ENCODE peak calls at places on chromosomes 7 and 10, in four cellular contexts. D, L, S and N are unnamed samples.

GRCh38 chr10:26697922-26698608 is 564 bp downstream of the PDSS1 start:
- DNase-seq in D (no peak), L (no peak), S (peak), N (no peak)

GRCh38 chr7:27940341-27940740 is 200.4 kb downstream of the TAX1BP1 start:
- DNase-seq in D (no peak), L (no peak), S (no peak), N (no peak)

GRCh38 chr10:6778992-6779701 is 199.1 kb upstream of the PRKCQ start:
- DNase-seq in D (no peak), L (no peak), S (no peak), N (no peak)

GRCh38 chr7:134532155-134533089 is 5.1 kb downstream of the AKR1B10 start:
- DNase-seq in D (no peak), L (no peak), S (no peak), N (no peak)

GRCh38 chr7:1113548-1113885 is 25.6 kb downstream of the GPER1 start:
- DNase-seq in D (no peak), L (no peak), S (no peak), N (no peak)

GRCh38 chr10:124230586-124231187 is 137.3 kb upstream of the CHST15 start:
- DNase-seq in D (no peak), L (no peak), S (no peak), N (no peak)

GRCh38 chr7:76108540-76109233 is 60.8 kb downstream of the MDH2 start:
- DNase-seq in D (no peak), L (no peak), S (no peak), N (no peak)

GRCh38 chr10:73647211-73647874 is 6.1 kb upstream of the MYOZ1 start:
- DNase-seq in D (no peak), L (peak), S (peak), N (peak)

GRCh38 chr7:130904792-130905191 is 170.8 kb upstream of the KLF14 start:
- DNase-seq in D (no peak), L (no peak), S (no peak), N (peak)

GRCh38 chr7:66748127-66748511 is 7.6 kb downstream of the RABGEF1 start:
- DNase-seq in D (no peak), L (no peak), S (no peak), N (no peak)